ENCODE peak calls at places on chromosomes 3 and 15, in nine cellular contexts. O, N, T, J, D, S, F, M and I are unnamed samples.

GRCh38 chr3:13080591-13080990 is 7.4 kb upstream of the IQSEC1 start:
- DNase-seq in M (no peak), O (no peak), J (no peak), T (no peak), S (no peak), F (no peak), D (no peak), N (no peak), I (no peak)

GRCh38 chr15:101398247-101398646 is 91.3 kb downstream of the PCSK6 start:
- DNase-seq in F (no peak), T (no peak), O (no peak), M (no peak), S (no peak), D (no peak), N (no peak), J (no peak), I (no peak)

GRCh38 chr15:71599404-71600225 is 210.7 kb upstream of the NR2E3 start:
- DNase-seq in F (no peak), N (peak), O (no peak), D (no peak), T (no peak), M (no peak), S (no peak), J (no peak), I (no peak)

GRCh38 chr15:89230277-89230676 is 8.9 kb upstream of the RLBP1 start:
- DNase-seq in J (no peak), T (no peak), N (no peak), O (no peak), F (no peak), D (no peak), M (no peak), S (no peak), I (no peak)

GRCh38 chr3:67655364-67656121 is 1.1 kb upstream of the SUCLG2 start:
- DNase-seq in D (no peak), O (no peak), N (no peak), M (no peak), F (no peak), S (no peak), T (no peak), J (no peak), I (no peak)

GRCh38 chr3:156619376-156619775 is 55.0 kb upstream of the TIPARP start:
- DNase-seq in O (no peak), D (no peak), N (peak), S (no peak), T (no peak), F (no peak), M (no peak), J (no peak), I (no peak)

GRCh38 chr3:190443257-190443656 is 6.4 kb downstream of the TMEM207 start:
- DNase-seq in D (no peak), O (no peak), F (no peak), M (no peak), N (no peak), T (no peak), J (no peak), S (no peak), I (no peak)

GRCh38 chr3:159273608-159274007 is 471.8 kb downstream of the MFSD1 start:
- DNase-seq in D (peak), O (peak), F (no peak), M (no peak), J (peak), T (peak), S (peak), N (peak), I (no peak)

GRCh38 chr15:99994849-99995248 is 261.6 kb upstream of the LYSMD4 start:
- DNase-seq in F (no peak), N (no peak), O (no peak), D (no peak), J (no peak), S (no peak), M (no peak), T (no peak), I (no peak)

GRCh38 chr3:120052225-120052624 is 42.0 kb downstream of the GSK3B start:
- DNase-seq in N (no peak), F (no peak), D (no peak), S (no peak), M (no peak), J (no peak), O (no peak), T (no peak), I (no peak)

GRCh38 chr3:177554900-177555759 is 357.8 kb upstream of the TBL1XR1 start:
- DNase-seq in O (peak), J (no peak), F (no peak), S (no peak), N (peak), D (peak), T (peak), M (peak), I (no peak)

GRCh38 chr3:178669758-178670157 is 133.5 kb downstream of the KCNMB2 start:
- DNase-seq in D (no peak), O (no peak), M (no peak), S (no peak), J (no peak), F (no peak), N (no peak), T (no peak), I (no peak)

GRCh38 chr3:143851331-143852017 is 3.2 kb upstream of the SLC9A9 start:
- DNase-seq in J (no peak), O (no peak), N (no peak), S (peak), D (no peak), T (no peak), F (no peak), M (no peak), I (no peak)

GRCh38 chr15:51731549-51732267 is 5.7 kb downstream of the LYSMD2 start:
- DNase-seq in D (peak), F (peak), S (no peak), T (peak), J (no peak), M (no peak), N (peak), O (no peak), I (no peak)

GRCh38 chr3:105938101-105938500 is 69.3 kb upstream of the CBLB start:
- DNase-seq in J (no peak), D (peak), F (no peak), S (no peak), O (peak), N (peak), T (no peak), M (no peak), I (no peak)

GRCh38 chr3:17232442-17232841 is 347.7 kb downstream of the PLCL2 start:
- DNase-seq in O (no peak), D (no peak), J (no peak), N (no peak), T (no peak), F (no peak), M (no peak), S (no peak), I (no peak)

GRCh38 chr15:93852761-93853160 is 378.6 kb upstream of the MCTP2 start:
- DNase-seq in T (peak), S (no peak), J (no peak), F (no peak), O (no peak), M (no peak), N (no peak), D (no peak), I (no peak)

GRCh38 chr15:90208372-90208771 is 7.2 kb downstream of the SEMA4B start:
- DNase-seq in S (no peak), D (no peak), F (no peak), M (no peak), J (no peak), O (no peak), T (no peak), N (no peak), I (no peak)

GRCh38 chr3:69855436-69856162 is 116.3 kb downstream of the MITF start:
- DNase-seq in F (peak), D (no peak), T (no peak), J (no peak), M (no peak), O (no peak), S (peak), N (peak), I (no peak)

GRCh38 chr3:23735575-23736326 is 70.0 kb upstream of the UBE2E1 start:
- DNase-seq in M (peak), S (no peak), D (no peak), J (no peak), F (no peak), O (no peak), T (no peak), N (peak), I (no peak)

GRCh38 chr3:65883614-65884013 is 155.1 kb downstream of the MAGI1 start:
- DNase-seq in S (no peak), M (no peak), D (peak), J (no peak), N (no peak), T (no peak), O (no peak), F (peak), I (no peak)

GRCh38 chr3:106343841-106344240 is 475.0 kb upstream of the CBLB start:
- DNase-seq in N (no peak), F (no peak), M (no peak), J (no peak), S (no peak), O (no peak), D (no peak), T (no peak), I (no peak)

GRCh38 chr3:131402391-131403039 is 20.9 kb downstream of the NUDT16 start:
- DNase-seq in T (peak), D (no peak), J (no peak), M (peak), S (no peak), O (no peak), F (no peak), N (peak), I (no peak)

GRCh38 chr3:172082269-172082668 is 42.9 kb downstream of the FNDC3B start:
- DNase-seq in T (no peak), D (peak), M (no peak), O (peak), N (peak), F (no peak), J (no peak), S (no peak), I (no peak)